ENCODE peak calls at places on chromosomes 6 and 20, in five cellular contexts. K is neuronal stem cell, C is mesenchymal stem cell, S is mesendoderm, O is H1. N is an unnamed sample.
A peak's percentile ranks its signal among the peaks of the same experiment; 100 is the strongest.

GRCh38 chr6:35365599-35366596 is 23.5 kb downstream of the PPARD start:
- DNase-seq in O (no peak), S (no peak), K (no peak), C (no peak), N (no peak)

GRCh38 chr6:82442320-82442719 is 78.7 kb downstream of the TPBG start:
- DNase-seq in O (no peak), S (no peak), C (no peak), K (no peak), N (no peak)

GRCh38 chr6:155400022-155400965 is 55.3 kb downstream of the NOX3 start:
- DNase-seq in O (no peak), K (no peak), C (no peak), S (no peak), N (no peak)

GRCh38 chr6:54716869-54717268 is 129.7 kb upstream of the FAM83B start:
- DNase-seq in S (no peak), O (no peak), K (no peak), C (no peak), N (peak; percentile 43)

GRCh38 chr6:65117854-65118409 is 589.1 kb downstream of the EYS start:
- DNase-seq in C (no peak), K (no peak), O (no peak), S (no peak), N (no peak)

GRCh38 chr6:131257104-131257503 is 121.8 kb downstream of the AKAP7 start:
- DNase-seq in C (no peak), S (no peak), K (no peak), O (no peak), N (no peak)

GRCh38 chr6:3899970-3900439 is 50.8 kb downstream of the FAM50B start:
- DNase-seq in S (no peak), K (no peak), O (no peak), C (no peak), N (no peak)

GRCh38 chr6:56902551-56903464 is 52.1 kb upstream of the BEND6 start:
- DNase-seq in S (peak; percentile 28), K (peak; percentile 14), O (no peak), C (peak; percentile 46), N (peak; percentile 76)

GRCh38 chr20:32984631-32985354 is 19.4 kb downstream of the SUN5 start:
- DNase-seq in S (no peak), C (no peak), O (no peak), K (no peak), N (no peak)

GRCh38 chr6:101403566-101403965 is 10.1 kb downstream of the GRIK2 start:
- DNase-seq in O (no peak), C (no peak), K (no peak), S (peak; percentile 83), N (peak; percentile 21)

GRCh38 chr6:101400341-101400740 is 6.8 kb downstream of the GRIK2 start:
- DNase-seq in S (no peak), O (no peak), C (no peak), K (no peak), N (no peak)

GRCh38 chr6:101399627-101399955 is 6.1 kb downstream of the GRIK2 start:
- DNase-seq in K (no peak), O (no peak), C (no peak), S (no peak), N (no peak)

GRCh38 chr6:101402618-101403002 is 9.1 kb downstream of the GRIK2 start:
- DNase-seq in C (no peak), O (no peak), K (peak; percentile 67), S (peak; percentile 47), N (no peak)

DNA sequence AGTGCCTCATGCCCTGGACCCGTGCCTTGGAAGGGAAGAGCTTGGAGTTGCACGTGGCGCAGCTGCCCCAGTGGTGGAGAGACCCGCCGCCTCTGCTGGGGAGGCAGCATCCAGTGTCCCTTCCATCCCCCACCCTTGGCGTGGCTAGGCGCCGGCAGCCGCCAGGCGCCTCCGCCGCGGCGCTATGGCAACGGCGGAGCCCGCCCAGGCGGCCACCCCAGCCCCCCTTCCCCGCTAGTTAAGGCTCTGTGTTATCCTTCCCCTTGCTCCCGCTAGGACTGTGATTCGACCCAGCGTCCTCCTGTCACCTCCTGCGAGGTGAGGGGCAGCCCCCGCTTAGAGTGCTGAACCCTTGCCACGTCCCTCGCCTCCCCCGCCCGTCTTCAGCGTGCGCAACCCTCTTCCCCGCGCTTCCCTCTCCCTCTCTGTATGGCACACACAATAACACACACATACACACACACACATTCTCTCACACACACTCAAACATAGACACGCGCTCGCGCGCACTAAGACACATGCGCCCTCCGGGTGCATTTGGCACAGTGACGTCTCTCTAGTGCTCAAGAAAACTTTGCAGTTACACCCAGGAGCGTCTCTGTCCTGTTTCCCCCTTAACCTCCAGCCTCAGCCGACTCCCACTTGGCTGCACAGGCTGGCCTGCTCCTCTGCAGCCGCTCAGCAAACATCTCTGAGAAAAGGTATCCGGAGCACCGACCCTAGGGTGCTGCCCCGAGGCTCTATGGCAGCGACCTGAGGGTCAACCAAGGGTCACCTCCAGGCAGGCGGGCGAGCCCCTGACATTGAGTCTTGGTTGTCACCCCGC is 8.5 kb downstream of the GRIK2 start:
- DNase-seq in S (peak; percentile 83), K (peak; percentile 59), C (peak; percentile 44), O (no peak), N (peak; percentile 46)
- H3K4me3 ChIP-seq in S (no peak overlapping the region), K (peak overlapping the region; percentile 36), C (no peak overlapping the region), O (peak overlapping the region; percentile 67), N (peak overlapping the region; percentile 54)

GRCh38 chr20:35742741-35743523 is 872 bp upstream of the RBM39 start:
- DNase-seq in K (no peak), C (peak; percentile 51), O (no peak), S (peak; percentile 61), N (no peak)
- H2BK120ac ChIP-seq in K (no peak overlapping the region), C (peak overlapping the region; percentile 93), O (no peak overlapping the region), S (no peak overlapping the region), N (peak overlapping the region; percentile 79)

GRCh38 chr20:18496042-18496441 is 983 bp downstream of the RBBP9 start:
- DNase-seq in K (no peak), O (no peak), S (no peak), C (peak; percentile 1), N (no peak)
- H3K4me3 ChIP-seq in K (peak overlapping the region; percentile 89), O (peak overlapping the region; percentile 94), S (no peak overlapping the region), C (peak overlapping the region; percentile 92), N (peak overlapping the region; percentile 92)

DNA sequence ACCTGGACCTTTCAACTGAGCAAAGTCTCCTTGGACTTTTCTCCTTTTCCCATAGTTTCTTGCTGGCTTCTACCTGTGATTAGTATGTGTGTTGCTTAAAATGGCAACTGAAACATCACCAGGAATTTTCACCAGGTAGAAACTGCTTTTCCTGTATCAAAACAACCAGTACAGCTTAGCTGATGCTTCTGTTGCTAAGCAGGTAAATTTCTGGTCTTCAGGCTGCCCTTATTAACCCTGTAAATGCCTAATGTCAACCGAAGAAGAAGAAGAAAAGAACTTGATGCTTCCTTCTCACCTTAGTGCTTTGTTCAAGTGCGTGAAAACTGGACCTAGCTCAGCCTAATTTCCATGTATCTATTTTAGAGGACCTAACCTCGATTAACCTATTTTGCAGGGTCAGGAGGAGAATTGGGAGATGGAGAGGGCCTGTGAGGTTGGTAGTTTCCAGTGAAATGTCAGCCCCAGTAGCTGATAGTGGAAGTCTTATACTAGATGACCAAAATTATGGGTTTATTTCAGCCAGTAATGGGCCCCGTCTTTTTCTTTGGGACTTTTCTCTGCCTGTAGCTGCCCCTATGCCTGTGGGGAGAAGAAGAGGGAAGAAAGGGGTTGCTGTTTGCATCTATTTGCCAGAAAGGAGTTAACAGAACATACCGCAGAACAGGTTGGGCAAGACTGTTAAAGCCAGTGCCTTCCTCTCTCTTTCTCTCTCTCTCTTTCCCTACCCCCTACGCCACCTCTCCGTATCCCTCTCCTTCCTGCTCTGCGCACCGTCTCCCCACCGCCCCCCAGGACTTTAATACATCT is 37.7 kb downstream of the RREB1 start:
- DNase-seq in S (peak; percentile 79), K (no peak), C (no peak), O (no peak), N (no peak)
- H2BK120ac ChIP-seq in S (peak overlapping the region; percentile 46), K (no peak overlapping the region), C (peak overlapping the region; percentile 19), O (peak overlapping the region; percentile 26), N (peak overlapping the region; percentile 66)

DNA sequence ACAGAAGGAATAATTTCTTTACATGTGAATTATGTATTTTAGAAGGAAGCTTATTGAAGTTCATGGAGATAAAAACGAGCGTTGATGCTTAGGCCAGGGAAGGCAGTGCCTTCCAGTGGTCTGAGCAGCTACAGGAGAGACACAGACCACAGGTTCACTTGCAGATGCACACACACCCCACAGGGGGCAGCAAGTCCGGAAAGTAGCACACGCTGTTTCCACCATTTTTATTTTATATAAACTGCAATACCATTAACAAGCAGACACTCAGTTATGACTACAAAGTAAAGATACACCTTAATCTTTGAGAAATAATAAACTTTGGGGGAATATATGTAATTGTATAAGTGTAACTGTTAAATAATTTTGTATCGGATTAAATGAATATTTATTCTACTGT is 13.5 kb upstream of the DACT2 start:
- DNase-seq in K (no peak), C (no peak), O (no peak), S (peak; percentile 54), N (no peak)
- H3K4me3 ChIP-seq in K (no peak overlapping the region), C (no peak overlapping the region), O (no peak overlapping the region), S (no peak overlapping the region), N (no peak overlapping the region)

DNA sequence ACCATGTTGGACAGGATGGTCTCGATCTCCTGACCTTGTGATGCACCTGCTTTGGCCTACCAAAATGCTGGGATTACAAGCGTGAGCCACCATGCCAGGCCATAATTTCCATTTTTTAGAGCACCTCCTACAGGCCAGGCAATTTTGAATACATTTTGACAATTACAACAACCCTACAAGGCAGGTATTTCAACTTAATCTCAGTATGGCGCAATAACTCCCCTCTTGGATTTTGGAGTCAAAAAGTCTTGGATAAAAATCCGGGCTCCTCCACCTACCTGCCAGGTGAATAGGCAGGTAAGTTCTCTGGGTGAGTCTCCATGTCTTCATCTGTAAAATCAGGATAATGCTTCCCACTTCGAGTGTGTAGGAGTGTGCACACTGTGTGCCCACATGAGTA is 39.5 kb upstream of the TFAP2C start:
- DNase-seq in S (no peak), O (no peak), C (no peak), K (no peak), N (no peak)
- H2BK120ac ChIP-seq in S (no peak overlapping the region), O (no peak overlapping the region), C (no peak overlapping the region), K (no peak overlapping the region), N (no peak overlapping the region)

N was measured in IMR-90.